ENCODE peak calls at places on chromosomes 13 and 19, in four cellular contexts. X is mesendoderm, J is IMR-90, G is H1. B is an unnamed sample.

GRCh38 chr19:57558525-57558924 is 1.1 kb downstream of the ZNF550 start:
- DNase-seq in X (peak; percentile 51), J (peak; percentile 35), G (no peak), B (no peak)

GRCh38 chr19:50549059-50549926 is 18.9 kb downstream of the LRRC4B start:
- DNase-seq in X (no peak), J (no peak), G (no peak), B (no peak)

GRCh38 chr19:21586341-21587116 is 81.1 kb downstream of the ZNF429 start:
- DNase-seq in X (peak; percentile 26), J (no peak), G (peak; percentile 72), B (peak; percentile 34)

GRCh38 chr13:45119469-45119989 is 781 bp upstream of the GTF2F2 start:
- DNase-seq in X (no peak), J (peak; percentile 77), G (no peak), B (no peak)

GRCh38 chr19:32303193-32303592 is 42.2 kb upstream of the ZNF507 start:
- DNase-seq in X (no peak), J (no peak), G (no peak), B (no peak)

GRCh38 chr13:45321230-45321629 is 19.8 kb downstream of the TPT1 start:
- DNase-seq in X (no peak), J (no peak), G (no peak), B (no peak)

GRCh38 chr19:13172335-13173128 is 22.3 kb downstream of the IER2 start:
- DNase-seq in X (no peak), J (peak; percentile 83), G (no peak), B (no peak)

GRCh38 chr13:27353166-27353583 is 71.2 kb upstream of the GTF3A start:
- DNase-seq in X (no peak), J (peak; percentile 88), G (no peak), B (no peak)

GRCh38 chr19:29285187-29285687 is 72.3 kb upstream of the UQCRFS1 start:
- DNase-seq in X (no peak), J (no peak), G (no peak), B (no peak)

GRCh38 chr19:43636121-43636683 is 3.4 kb downstream of the CADM4 start:
- DNase-seq in X (peak; percentile 49), J (no peak), G (peak; percentile 70), B (peak; percentile 50)

GRCh38 chr19:43634068-43634467 is 5.6 kb downstream of the CADM4 start:
- DNase-seq in X (no peak), J (no peak), G (no peak), B (no peak)

GRCh38 chr19:43634516-43634876 is 5.2 kb downstream of the CADM4 start:
- DNase-seq in X (peak; percentile 73), J (no peak), G (peak; percentile 53), B (peak; percentile 46)

GRCh38 chr19:43633520-43633919 is 6.1 kb downstream of the CADM4 start:
- DNase-seq in X (no peak), J (no peak), G (no peak), B (no peak)

GRCh38 chr19:43634877-43635560 is 4.6 kb downstream of the CADM4 start:
- DNase-seq in X (peak; percentile 60), J (no peak), G (peak; percentile 68), B (peak; percentile 64)
- H3K9ac ChIP-seq in X (peak overlapping the region; percentile 12), J (no peak overlapping the region), G (peak overlapping the region; percentile 71), B (no peak overlapping the region)

GRCh38 chr19:2634228-2634951 is 68.1 kb downstream of the GNG7 start:
- DNase-seq in X (no peak), J (no peak), G (no peak), B (no peak)

GRCh38 chr19:2638417-2638940 is 64.0 kb downstream of the GNG7 start:
- DNase-seq in X (no peak), J (no peak), G (no peak), B (no peak)

GRCh38 chr19:2634960-2635359 is 67.5 kb downstream of the GNG7 start:
- DNase-seq in X (no peak), J (no peak), G (no peak), B (no peak)

GRCh38 chr19:2636142-2636896 is 66.2 kb downstream of the GNG7 start:
- DNase-seq in X (no peak), J (no peak), G (no peak), B (no peak)

GRCh38 chr19:2636897-2637683 is 65.4 kb downstream of the GNG7 start:
- DNase-seq in X (peak; percentile 84), J (peak; percentile 31), G (peak; percentile 89), B (peak; percentile 86)
- H4K5ac ChIP-seq in X (no peak overlapping the region), J (no peak overlapping the region), G (peak overlapping the region; percentile 54), B (no peak overlapping the region)

DNA sequence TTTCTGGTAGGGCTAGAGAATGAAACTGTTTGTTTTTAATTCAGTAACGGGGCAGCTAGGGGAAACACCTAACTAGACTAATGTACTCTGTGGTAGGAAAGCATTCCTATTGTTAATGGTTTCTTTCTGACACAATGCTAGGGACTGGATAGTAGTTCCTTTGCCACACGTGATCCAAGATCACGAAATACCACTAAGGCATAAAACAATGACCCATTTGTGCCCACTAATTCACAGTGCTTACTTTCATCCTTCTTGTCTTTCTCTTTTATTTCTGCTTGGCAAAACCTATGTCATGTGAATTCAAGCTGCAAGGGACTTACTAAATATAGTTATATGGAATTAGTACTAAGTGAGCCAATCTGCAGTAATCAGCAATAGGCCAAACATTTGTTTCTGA is 834.1 kb upstream of the SLITRK6 start:
- DNase-seq in X (no peak), J (no peak), G (no peak), B (no peak)
- H2AK5ac ChIP-seq in X (no peak overlapping the region), J (no peak overlapping the region), G (no peak overlapping the region), B (no peak overlapping the region)

GRCh38 chr19:18658366-18658855 is 21.6 kb downstream of the KLHL26 start:
- DNase-seq in X (no peak), J (no peak), G (no peak), B (no peak)
- H3K9ac ChIP-seq in X (no peak overlapping the region), J (no peak overlapping the region), G (no peak overlapping the region), B (no peak overlapping the region)

GRCh38 chr19:47801270-47801669 is 3.1 kb downstream of the TPRX1 start:
- DNase-seq in X (no peak), J (no peak), G (no peak), B (no peak)
- H4K5ac ChIP-seq in X (no peak overlapping the region), J (no peak overlapping the region), G (no peak overlapping the region), B (no peak overlapping the region)

GRCh38 chr13:99178636-99179035 is 22.0 kb upstream of the UBAC2 start:
- DNase-seq in X (no peak), J (no peak), G (no peak), B (no peak)
- H2AK5ac ChIP-seq in X (no peak overlapping the region), J (no peak overlapping the region), G (no peak overlapping the region), B (no peak overlapping the region)

GRCh38 chr19:11581740-11582139 is 4.3 kb upstream of the ACP5 start:
- DNase-seq in X (no peak), J (peak; percentile 52), G (no peak), B (no peak)
- H3K9ac ChIP-seq in X (no peak overlapping the region), J (no peak overlapping the region), G (no peak overlapping the region), B (no peak overlapping the region)

GRCh38 chr13:26046639-26047038 is 5.2 kb downstream of the SHISA2 start:
- DNase-seq in X (no peak), J (no peak), G (no peak), B (no peak)
- H4K5ac ChIP-seq in X (no peak overlapping the region), J (no peak overlapping the region), G (no peak overlapping the region), B (no peak overlapping the region)